ENCODE peak calls at places on chromosomes 13 and 19, in five cellular contexts. S is activated T-cell treated with anti-CD3 and anti-CD28 coated beads, Interleukin-2, amount 50 U/mL, for 4 hours; U is activated CD4-positive, CD25-positive, alpha-beta regulatory T cell treated with anti-CD3 and anti-CD28 coated beads, Interleukin-2, amount 50 U/mL, for 16 hours; F is activated CD8-positive, alpha-beta memory T cell treated with anti-CD3 and anti-CD28 coated beads, Interleukin-2, amount 50 U/mL, for 4 hours; J is naive thymus-derived CD8-positive, alpha-beta T cell. W is an unnamed sample.
A peak's percentile ranks its signal among the peaks of the same experiment; 100 is the strongest.

GRCh38 chr13:23600534-23600933 is 30.3 kb downstream of the TNFRSF19 start:
- DNase-seq in F (no peak), S (no peak), U (no peak), J (no peak), W (no peak)

GRCh38 chr13:57629391-57629804 is 2.1 kb upstream of the PCDH17 start:
- DNase-seq in U (no peak), S (no peak), F (no peak), J (no peak), W (no peak)

GRCh38 chr13:66312312-66313087 is 917.6 kb downstream of the PCDH9 start:
- DNase-seq in F (no peak), S (no peak), J (no peak), U (no peak), W (no peak)

GRCh38 chr19:49746206-49746958 is 16.7 kb downstream of the TSKS start:
- DNase-seq in J (peak; percentile 48), U (peak; percentile 8), S (peak; percentile 28), F (peak; percentile 36), W (peak; percentile 78)

GRCh38 chr13:48066310-48066989 is 28.5 kb downstream of the MED4 start:
- DNase-seq in J (no peak), F (no peak), S (no peak), U (no peak), W (peak; percentile 51)

GRCh38 chr13:110195547-110196485 is 111.1 kb downstream of the COL4A1 start:
- DNase-seq in F (no peak), J (no peak), S (no peak), U (no peak), W (peak; percentile 9)

GRCh38 chr13:51638497-51638871 is 54.2 kb downstream of the WDFY2 start:
- DNase-seq in S (no peak), F (no peak), U (no peak), J (no peak), W (no peak)

GRCh38 chr13:23356368-23356767 is 77.1 kb downstream of the SACS start:
- DNase-seq in J (no peak), S (no peak), F (no peak), U (no peak), W (no peak)

GRCh38 chr19:48319647-48320537 is 5.5 kb upstream of the EMP3 start:
- DNase-seq in J (peak; percentile 67), S (peak; percentile 75), F (peak; percentile 81), U (peak; percentile 58), W (peak; percentile 76)

GRCh38 chr13:74204606-74205312 is 70.6 kb upstream of the KLF12 start:
- DNase-seq in J (no peak), F (no peak), S (no peak), U (no peak), W (no peak)

GRCh38 chr19:46746281-46746965 is at the start of gene STRN4:
- DNase-seq in U (no peak), S (peak; percentile 51), J (peak; percentile 50), F (peak; percentile 63), W (no peak)

GRCh38 chr19:35612559-35613321 is at the start of gene HAUS5:
- DNase-seq in F (peak; percentile 97), U (peak; percentile 92), S (peak; percentile 95), J (peak; percentile 92), W (peak; percentile 85)

W was measured in RWPE2.